ENCODE peak calls at places on chromosomes 3 and 15, in five cellular contexts. E is Panc1, F is psoas muscle, K is brain microvascular endothelial cell, H is stomach. Y is an unnamed sample.
A peak's percentile ranks its signal among the peaks of the same experiment; 100 is the strongest.

GRCh38 chr3:99962703-99963102 is 145.0 kb downstream of the CMSS1 start:
- DNase-seq in E (no peak), F (no peak), K (peak; percentile 71), H (no peak), Y (peak; percentile 68)

GRCh38 chr15:89244512-89244869 is 712 bp downstream of the FANCI start:
- DNase-seq in E (no peak), F (no peak), K (no peak), H (no peak), Y (no peak)

GRCh38 chr3:140219923-140220452 is 285.0 kb downstream of the CLSTN2 start:
- DNase-seq in E (no peak), F (no peak), K (no peak), H (no peak), Y (no peak)

GRCh38 chr15:96356494-96357455 is 26.3 kb downstream of the NR2F2 start:
- DNase-seq in E (no peak), F (peak; percentile 87), K (peak; percentile 85), H (peak; percentile 90), Y (peak; percentile 65)

GRCh38 chr3:135100349-135100741 is 305.3 kb downstream of the EPHB1 start:
- DNase-seq in E (no peak), F (no peak), K (no peak), H (no peak), Y (no peak)

GRCh38 chr3:109177888-109178287 is 41.4 kb downstream of the C3orf85 start:
- DNase-seq in E (no peak), F (no peak), K (no peak), H (no peak), Y (no peak)

GRCh38 chr15:29270169-29270955 is 740 bp upstream of the NSMCE3 start:
- DNase-seq in E (no peak), F (no peak), K (no peak), H (no peak), Y (no peak)

GRCh38 chr3:140394488-140395133 is 283.3 kb upstream of the TRIM42 start:
- DNase-seq in E (no peak), F (no peak), K (no peak), H (no peak), Y (no peak)

GRCh38 chr3:174907027-174907426 is 47.9 kb downstream of the NAALADL2 start:
- DNase-seq in E (no peak), F (no peak), K (no peak), H (no peak), Y (no peak)

GRCh38 chr3:146814601-146815315 is 209.6 kb upstream of the PLSCR5 start:
- DNase-seq in E (no peak), F (no peak), K (peak; percentile 62), H (no peak), Y (peak; percentile 3)

GRCh38 chr3:108538083-108538482 is 27.7 kb upstream of the MYH15 start:
- DNase-seq in E (no peak), F (no peak), K (no peak), H (no peak), Y (no peak)

GRCh38 chr3:169998668-169999131 is 32.1 kb downstream of the SEC62 start:
- DNase-seq in E (no peak), F (no peak), K (peak; percentile 85), H (no peak), Y (peak; percentile 85)

GRCh38 chr3:13244695-13245449 is 171.6 kb upstream of the IQSEC1 start:
- DNase-seq in E (no peak), F (no peak), K (no peak), H (no peak), Y (no peak)
- H3K27ac ChIP-seq in E (no peak overlapping the region), F (no peak overlapping the region), K (no peak overlapping the region), H (no peak overlapping the region), Y (no peak overlapping the region)

GRCh38 chr15:63969652-63970421 is 76.4 kb downstream of the DAPK2 start:
- DNase-seq in E (no peak), F (no peak), K (no peak), H (peak; percentile 89), Y (no peak)
- H3K27ac ChIP-seq in E (no peak overlapping the region), F (peak overlapping the region; percentile 78), K (no peak overlapping the region), H (peak overlapping the region; percentile 64), Y (no peak overlapping the region)

GRCh38 chr3:149603126-149604074 is 54.4 kb downstream of the WWTR1 start:
- DNase-seq in E (no peak), F (no peak), K (peak; percentile 75), H (no peak), Y (no peak)
- H3K27ac ChIP-seq in E (peak overlapping the region; percentile 100), F (no peak overlapping the region), K (peak overlapping the region; percentile 75), H (no peak overlapping the region), Y (no peak overlapping the region)

GRCh38 chr15:72782993-72783562 is 480 bp downstream of the ADPGK start:
- DNase-seq in E (no peak), F (no peak), K (no peak), H (peak; percentile 40), Y (no peak)
- H3K27ac ChIP-seq in E (peak overlapping the region; percentile 95), F (peak overlapping the region; percentile 95), K (peak overlapping the region; percentile 86), H (peak overlapping the region; percentile 92), Y (peak overlapping the region; percentile 61)

GRCh38 chr15:92074161-92074560 is 220.7 kb downstream of the SLCO3A1 start:
- DNase-seq in E (no peak), F (no peak), K (no peak), H (no peak), Y (no peak)
- H3K27ac ChIP-seq in E (no peak overlapping the region), F (no peak overlapping the region), K (no peak overlapping the region), H (no peak overlapping the region), Y (no peak overlapping the region)

GRCh38 chr3:60133269-60133877 is 1083.5 kb upstream of the CFAP20DC start:
- DNase-seq in E (no peak), F (no peak), K (no peak), H (no peak), Y (no peak)
- H3K27ac ChIP-seq in E (no peak overlapping the region), F (no peak overlapping the region), K (no peak overlapping the region), H (no peak overlapping the region), Y (no peak overlapping the region)

GRCh38 chr15:82539690-82540054 is 585 bp downstream of the RPS17 start:
- DNase-seq in E (no peak), F (no peak), K (no peak), H (no peak), Y (no peak)

GRCh38 chr15:82536409-82537350 is 3.6 kb downstream of the RPS17 start:
- DNase-seq in E (no peak), F (no peak), K (no peak), H (no peak), Y (no peak)

GRCh38 chr15:82535566-82536408 is 4.5 kb downstream of the RPS17 start:
- DNase-seq in E (no peak), F (no peak), K (no peak), H (no peak), Y (no peak)

GRCh38 chr15:82538961-82539689 is 1.1 kb downstream of the RPS17 start:
- DNase-seq in E (no peak), F (no peak), K (no peak), H (no peak), Y (no peak)

DNA sequence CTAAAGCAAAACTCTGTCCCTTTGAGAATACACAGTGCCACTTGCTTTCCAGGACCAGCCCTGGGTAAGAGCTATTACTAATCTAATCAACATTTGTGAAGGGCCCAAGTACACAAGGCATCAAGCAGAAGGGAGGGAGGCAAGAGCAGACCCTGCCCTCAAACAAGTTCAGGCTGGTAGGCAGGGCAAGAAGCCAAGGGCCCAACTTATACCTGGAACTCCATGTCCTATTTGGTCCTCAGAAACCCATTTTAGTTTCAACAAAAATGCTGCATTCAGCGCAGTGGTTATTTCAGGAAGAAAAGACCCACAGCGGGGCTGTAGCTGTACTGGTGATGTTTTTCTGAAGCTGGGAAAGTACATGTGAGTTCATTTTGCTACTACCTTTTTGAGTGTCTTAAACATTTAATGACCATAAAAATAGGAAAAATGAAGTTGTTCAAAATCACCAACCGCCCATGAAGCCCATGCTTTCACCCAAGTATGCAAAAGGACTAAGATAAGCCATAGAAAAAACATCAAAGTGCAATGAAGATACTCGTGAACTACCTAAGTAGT is 2.8 kb downstream of the RPS17 start:
- DNase-seq in E (no peak), F (no peak), K (no peak), H (peak; percentile 50), Y (no peak)
- H3K27ac ChIP-seq in E (no peak overlapping the region), F (peak overlapping the region; percentile 17), K (no peak overlapping the region), H (no peak overlapping the region), Y (no peak overlapping the region)

DNA sequence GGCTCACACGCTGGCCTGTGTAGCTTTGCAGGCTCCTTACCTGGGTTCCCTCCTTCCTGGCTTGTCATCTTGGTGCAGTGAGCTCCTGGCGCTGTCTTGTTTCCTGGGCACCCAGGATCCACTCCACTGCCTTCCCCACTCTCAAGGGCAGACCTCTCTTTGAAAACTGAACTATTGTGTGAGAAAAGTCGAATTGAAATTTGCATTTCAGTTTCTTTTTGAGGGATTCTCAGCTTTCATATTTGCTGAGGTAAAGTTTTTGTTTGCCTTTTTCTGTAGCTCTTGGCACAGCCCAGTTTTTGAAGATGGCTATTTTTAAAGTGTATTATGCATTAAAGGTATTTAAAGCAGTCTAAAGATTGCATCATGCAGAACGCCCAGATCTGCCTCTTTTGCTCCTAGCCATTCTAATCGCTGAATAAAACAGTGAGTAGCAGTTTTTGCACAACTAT is 70.1 kb downstream of the CCK start:
- DNase-seq in E (no peak), F (no peak), K (no peak), H (no peak), Y (no peak)
- H3K27ac ChIP-seq in E (no peak overlapping the region), F (peak overlapping the region; percentile 68), K (no peak overlapping the region), H (no peak overlapping the region), Y (peak overlapping the region; percentile 21)

DNA sequence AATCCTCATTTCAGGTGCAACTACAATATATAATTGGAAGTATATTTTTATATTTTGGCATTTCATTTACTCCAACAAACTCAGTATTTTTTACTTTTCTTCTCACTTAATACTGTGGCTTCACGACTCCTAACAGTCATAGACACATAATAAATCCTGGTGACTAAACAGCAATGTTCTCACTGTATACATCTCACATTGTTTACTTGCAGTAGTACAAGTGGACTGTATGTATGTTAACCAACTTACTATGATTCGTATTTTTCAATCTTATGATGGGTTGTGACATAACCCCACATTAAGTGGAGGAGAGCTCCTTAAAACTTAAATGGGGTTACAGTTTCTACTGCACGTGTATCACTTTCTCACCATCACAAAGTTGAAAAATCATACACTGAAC is 7.5 kb downstream of the ADAM10 start:
- DNase-seq in E (no peak), F (no peak), K (no peak), H (no peak), Y (no peak)
- H3K27ac ChIP-seq in E (no peak overlapping the region), F (no peak overlapping the region), K (peak overlapping the region; percentile 63), H (no peak overlapping the region), Y (no peak overlapping the region)

DNA sequence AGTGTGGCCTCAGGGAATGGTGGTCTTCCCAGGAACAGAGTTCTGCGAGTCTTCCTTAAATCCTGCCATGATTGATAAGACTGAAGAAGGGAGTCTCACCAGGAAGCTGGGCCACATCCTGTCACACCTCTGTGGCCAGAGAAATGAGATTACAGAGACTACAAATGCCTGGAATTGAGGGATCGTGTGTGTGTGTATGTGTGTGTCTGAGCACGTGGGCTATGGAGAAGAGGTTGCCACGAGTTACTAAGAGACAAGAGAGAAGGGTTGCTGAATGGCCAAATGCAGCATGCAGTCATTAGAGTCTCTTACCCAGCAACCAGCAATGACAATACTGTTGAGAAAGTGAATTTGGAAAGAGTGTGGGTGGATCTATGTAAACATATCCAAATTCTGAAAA is 443.1 kb downstream of the MFSD1 start:
- DNase-seq in E (no peak), F (no peak), K (no peak), H (no peak), Y (no peak)
- H3K27ac ChIP-seq in E (no peak overlapping the region), F (no peak overlapping the region), K (no peak overlapping the region), H (no peak overlapping the region), Y (no peak overlapping the region)